ENCODE peak calls at places on chromosomes 7 and 10, in nine cellular contexts. Q, A, H, B, O, I, U, G and D are unnamed samples.
A peak's percentile ranks its signal among the peaks of the same experiment; 100 is the strongest.

GRCh38 chr7:143490719-143491306 is 13.1 kb downstream of the TAS2R41 start:
- DNase-seq in Q (peak; percentile 54), A (no peak), H (peak; percentile 64), B (no peak), O (no peak), I (no peak), U (peak; percentile 45), G (no peak), D (no peak)

GRCh38 chr10:78806805-78807221 is 262.0 kb upstream of the ZMIZ1 start:
- DNase-seq in Q (no peak), A (no peak), H (no peak), B (no peak), O (no peak), I (no peak), U (no peak), G (no peak), D (no peak)

GRCh38 chr10:85098835-85099521 is 770.6 kb downstream of the CCSER2 start:
- DNase-seq in Q (no peak), A (no peak), H (no peak), B (no peak), O (no peak), I (no peak), U (no peak), G (no peak), D (no peak)

GRCh38 chr10:99370993-99371392 is 41.8 kb downstream of the CNNM1 start:
- DNase-seq in Q (no peak), A (no peak), H (no peak), B (no peak), O (peak; percentile 23), I (peak; percentile 42), U (peak; percentile 69), G (no peak), D (no peak)

GRCh38 chr7:149782682-149783345 is 9.4 kb upstream of the ZNF467 start:
- DNase-seq in Q (no peak), A (no peak), H (no peak), B (no peak), O (no peak), I (no peak), U (no peak), G (no peak), D (no peak)

GRCh38 chr10:34116780-34117179 is 698.3 kb downstream of the PARD3 start:
- DNase-seq in Q (no peak), A (no peak), H (no peak), B (no peak), O (no peak), I (no peak), U (no peak), G (no peak), D (no peak)

GRCh38 chr7:26155531-26156375 is 3.8 kb downstream of the NFE2L3 start:
- DNase-seq in Q (no peak), A (no peak), H (no peak), B (no peak), O (peak; percentile 67), I (no peak), U (no peak), G (no peak), D (no peak)

GRCh38 chr7:79823246-79823951 is 311.2 kb upstream of the GNAI1 start:
- DNase-seq in Q (no peak), A (no peak), H (no peak), B (no peak), O (peak; percentile 74), I (no peak), U (no peak), G (no peak), D (no peak)

GRCh38 chr10:61899997-61900828 is 1.3 kb upstream of the ARID5B start:
- DNase-seq in Q (peak; percentile 73), A (peak; percentile 78), H (peak; percentile 93), B (peak; percentile 85), O (peak; percentile 79), I (no peak), U (peak; percentile 40), G (peak; percentile 16), D (peak; percentile 22)

GRCh38 chr10:124641282-124642075 is 102.7 kb downstream of the FAM53B start:
- DNase-seq in Q (no peak), A (peak; percentile 85), H (peak; percentile 65), B (peak; percentile 38), O (peak; percentile 62), I (no peak), U (no peak), G (no peak), D (no peak)

GRCh38 chr7:23055582-23056178 is 41.8 kb upstream of the HYCC1 start:
- DNase-seq in Q (peak; percentile 57), A (peak; percentile 82), H (peak; percentile 81), B (peak; percentile 47), O (peak; percentile 77), I (peak; percentile 64), U (peak; percentile 73), G (no peak), D (no peak)

DNA sequence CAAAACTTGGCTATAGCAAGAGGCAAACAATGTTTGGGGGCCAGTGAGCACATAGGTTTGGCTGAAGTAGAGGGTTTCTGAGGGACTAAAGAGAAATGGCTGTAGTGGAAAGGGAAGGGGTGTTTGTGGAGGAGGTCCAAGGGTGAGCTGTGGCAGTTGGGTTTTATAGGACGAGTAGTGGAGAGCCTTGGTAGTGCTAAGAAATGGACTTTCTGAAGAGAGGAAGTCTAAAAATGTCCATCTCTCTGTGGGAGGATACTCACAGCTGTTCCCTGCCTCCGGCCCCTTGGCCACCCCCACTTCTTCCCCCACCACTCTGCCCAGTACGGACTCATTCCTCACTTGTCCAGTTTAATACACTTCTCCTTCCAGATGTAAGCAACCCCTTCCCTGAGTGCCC is 64.3 kb downstream of the ZNF22 start:
- DNase-seq in Q (no peak), A (no peak), H (no peak), B (no peak), O (no peak), I (no peak), U (no peak), G (no peak), D (no peak)
- H3K4me3 ChIP-seq in Q (no peak overlapping the region), A (no peak overlapping the region), H (no peak overlapping the region), B (no peak overlapping the region), O (no peak overlapping the region), I (no peak overlapping the region), U (no peak overlapping the region), G (no peak overlapping the region), D (no peak overlapping the region)

GRCh38 chr7:99461221-99461620 is 4.7 kb downstream of the ATP5MF start:
- DNase-seq in Q (no peak), A (no peak), H (no peak), B (no peak), O (no peak), I (no peak), U (no peak), G (no peak), D (no peak)

GRCh38 chr7:99460651-99461050 is 5.3 kb downstream of the ATP5MF start:
- DNase-seq in Q (no peak), A (no peak), H (no peak), B (no peak), O (no peak), I (no peak), U (no peak), G (no peak), D (no peak)

GRCh38 chr7:99457050-99457645 is 8.8 kb downstream of the ATP5MF start:
- DNase-seq in Q (no peak), A (no peak), H (no peak), B (no peak), O (no peak), I (no peak), U (no peak), G (no peak), D (no peak)

GRCh38 chr7:99457646-99458493 is 8.1 kb downstream of the ATP5MF start:
- DNase-seq in Q (no peak), A (no peak), H (no peak), B (no peak), O (no peak), I (no peak), U (no peak), G (no peak), D (no peak)

GRCh38 chr7:99459087-99459486 is 6.9 kb downstream of the ATP5MF start:
- DNase-seq in Q (no peak), A (no peak), H (no peak), B (no peak), O (no peak), I (no peak), U (peak; percentile 63), G (no peak), D (no peak)
- TF ChIP-seq CTCF in Q (peak; percentile 9), A (no peak), H (no peak), B (no peak), O (peak; percentile 24), I (no peak), U (peak; percentile 17), G (peak; percentile 6), D (no peak)

DNA sequence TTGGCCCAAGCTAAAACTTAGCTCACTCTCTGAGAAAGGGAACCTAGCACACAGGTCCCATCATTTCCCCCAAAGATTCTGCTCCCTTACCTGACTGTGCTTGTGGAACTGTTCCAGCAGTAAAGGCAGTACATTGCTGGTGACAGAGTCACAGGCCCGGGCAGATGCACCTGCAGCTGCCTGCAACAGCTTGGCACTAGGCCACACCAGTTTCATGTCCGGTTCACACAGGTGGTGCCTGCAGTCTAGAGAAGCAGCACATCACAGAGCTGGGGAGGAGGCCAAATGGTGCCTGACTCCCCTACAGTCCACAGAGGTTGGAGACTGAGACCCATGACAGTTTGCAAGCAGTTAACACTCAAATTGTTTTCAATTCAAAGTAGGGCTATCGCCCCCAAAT is 22.2 kb downstream of the ZDHHC16 start:
- DNase-seq in Q (peak; percentile 44), A (peak; percentile 48), H (peak; percentile 62), B (peak; percentile 71), O (no peak), I (no peak), U (no peak), G (no peak), D (no peak)
- TF ChIP-seq POLR2A in Q (no peak), A (no peak), H (no peak), B (no peak), O (no peak), I (no peak), U (no peak), G (no peak), D (no peak)

GRCh38 chr10:5603848-5604170 is 62.6 kb downstream of the ASB13 start:
- DNase-seq in Q (no peak), A (no peak), H (no peak), B (no peak), O (no peak), I (no peak), U (no peak), G (no peak), D (no peak)

GRCh38 chr10:5599613-5600520 is 66.5 kb downstream of the ASB13 start:
- DNase-seq in Q (no peak), A (no peak), H (no peak), B (no peak), O (no peak), I (no peak), U (no peak), G (no peak), D (no peak)

GRCh38 chr10:5600908-5601307 is 65.5 kb downstream of the ASB13 start:
- DNase-seq in Q (no peak), A (no peak), H (no peak), B (no peak), O (no peak), I (no peak), U (no peak), G (no peak), D (no peak)

GRCh38 chr10:5603091-5603847 is 63.1 kb downstream of the ASB13 start:
- DNase-seq in Q (no peak), A (no peak), H (no peak), B (no peak), O (no peak), I (no peak), U (no peak), G (no peak), D (no peak)

DNA sequence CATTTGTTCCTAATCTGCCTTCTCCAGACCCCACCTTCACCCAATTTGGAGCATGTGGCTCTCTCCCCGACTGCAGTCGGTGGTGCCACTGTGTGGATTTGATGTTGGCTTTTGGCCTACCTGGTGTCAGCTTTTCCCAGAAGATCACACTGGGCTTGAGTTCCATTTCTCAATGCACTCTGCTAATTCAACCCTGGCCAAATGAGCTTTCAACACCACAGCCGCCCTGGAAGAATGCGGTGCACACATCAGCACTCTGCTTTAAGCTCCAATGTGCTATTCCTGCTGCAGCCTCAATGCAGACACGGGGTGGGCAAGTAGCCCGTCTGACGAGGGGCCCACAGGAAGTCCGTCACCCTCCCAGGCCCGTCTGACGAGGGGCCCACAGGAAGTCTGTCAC is 64.6 kb downstream of the ASB13 start:
- DNase-seq in Q (peak; percentile 77), A (no peak), H (no peak), B (no peak), O (no peak), I (no peak), U (no peak), G (no peak), D (no peak)
- H3K4me3 ChIP-seq in Q (no peak overlapping the region), A (no peak overlapping the region), H (no peak overlapping the region), B (no peak overlapping the region), O (no peak overlapping the region), I (no peak overlapping the region), U (no peak overlapping the region), G (no peak overlapping the region), D (no peak overlapping the region)